ENCODE peak calls at places on chromosomes 13 and 19, in six cellular contexts. A is GM04503, U is AG04450, N is T follicular helper cell, S is RPMI8226, O is left cardiac atrium. H is an unnamed sample.

GRCh38 chr13:76331948-76332712 is 554.1 kb downstream of the KCTD12 start:
- DNase-seq in S (peak; percentile 69), N (no peak), U (peak; percentile 15), O (no peak), A (no peak), H (no peak)

GRCh38 chr19:47445937-47446402 is 25.7 kb downstream of the SLC8A2 start:
- DNase-seq in U (no peak), A (no peak), O (peak; percentile 54), N (peak; percentile 58), S (no peak), H (peak; percentile 70)

GRCh38 chr19:36041831-36042230 is 9.2 kb upstream of the CLIP3 start:
- DNase-seq in N (no peak), S (no peak), U (peak; percentile 59), A (peak; percentile 81), O (no peak), H (no peak)

GRCh38 chr19:1244693-1245451 is 3.3 kb downstream of the ATP5F1D start:
- DNase-seq in S (peak; percentile 36), O (peak; percentile 85), U (no peak), N (no peak), A (no peak), H (no peak)

GRCh38 chr13:113638806-113639205 is 19.2 kb downstream of the ATP4B start:
- DNase-seq in N (no peak), S (no peak), U (no peak), A (no peak), O (no peak), H (no peak)

GRCh38 chr13:35086667-35087066 is 144.6 kb downstream of the NBEA start:
- DNase-seq in S (no peak), U (no peak), N (no peak), O (no peak), A (no peak), H (no peak)

GRCh38 chr13:92963029-92963428 is 263.6 kb upstream of the GPC6 start:
- DNase-seq in S (no peak), A (no peak), N (no peak), U (no peak), O (no peak), H (no peak)

GRCh38 chr19:8513687-8514504 is at the start of gene ZNF414:
- DNase-seq in U (peak; percentile 92), O (peak; percentile 98), N (peak; percentile 95), A (peak; percentile 80), S (peak; percentile 96), H (peak; percentile 96)

GRCh38 chr13:39364797-39365468 is 238.1 kb downstream of the LHFPL6 start:
- DNase-seq in A (no peak), O (no peak), N (no peak), U (no peak), S (no peak), H (no peak)

GRCh38 chr13:110232146-110232545 is 74.8 kb downstream of the COL4A1 start:
- DNase-seq in S (no peak), U (no peak), O (no peak), A (no peak), N (no peak), H (no peak)

GRCh38 chr13:50460366-50460765 is 383.1 kb downstream of the DLEU7 start:
- DNase-seq in A (no peak), O (no peak), U (no peak), S (no peak), N (no peak), H (no peak)

GRCh38 chr19:51357952-51358351 is 8.2 kb downstream of the ETFB start:
- DNase-seq in O (peak; percentile 5), S (no peak), A (no peak), N (no peak), U (no peak), H (no peak)

GRCh38 chr13:23752111-23753001 is 136.8 kb downstream of the MIPEP start:
- DNase-seq in O (no peak), N (no peak), S (peak; percentile 6), U (peak; percentile 45), A (no peak), H (no peak)

GRCh38 chr13:111289251-111289650 is 31.2 kb upstream of the TEX29 start:
- DNase-seq in U (no peak), O (no peak), S (no peak), N (no peak), A (no peak), H (no peak)

GRCh38 chr13:29137995-29138394 is 317.9 kb downstream of the MTUS2 start:
- DNase-seq in N (no peak), S (no peak), U (no peak), O (no peak), A (no peak), H (no peak)

GRCh38 chr13:40233731-40234195 is 432.7 kb downstream of the FOXO1 start:
- DNase-seq in U (no peak), S (no peak), A (no peak), O (peak; percentile 50), N (no peak), H (no peak)

GRCh38 chr13:19158006-19158405 is 23.6 kb downstream of the TUBA3C start:
- DNase-seq in U (no peak), O (no peak), S (no peak), A (no peak), N (no peak), H (no peak)

GRCh38 chr13:65470781-65471180 is 1759.4 kb downstream of the PCDH9 start:
- DNase-seq in S (no peak), A (no peak), U (no peak), O (no peak), N (no peak), H (no peak)

H was measured in naive thymus-derived CD8-positive, alpha-beta T cell.